ENCODE peak calls at places on chromosomes 13 and 19, in five cellular contexts. Z, X, W, B and K are unnamed samples.
A peak's percentile ranks its signal among the peaks of the same experiment; 100 is the strongest.

GRCh38 chr13:26895808-26896466 is 135.4 kb upstream of the GPR12 start:
- DNase-seq in Z (no peak), X (no peak), W (no peak), B (no peak), K (no peak)

GRCh38 chr19:6649189-6649588 is 20.8 kb downstream of the TNFSF14 start:
- DNase-seq in Z (no peak), X (no peak), W (no peak), B (no peak), K (no peak)

GRCh38 chr13:20402881-20403280 is 122.8 kb downstream of the CRYL1 start:
- DNase-seq in Z (no peak), X (no peak), W (no peak), B (no peak), K (no peak)

GRCh38 chr13:79776538-79776937 is 295.6 kb downstream of the NDFIP2 start:
- DNase-seq in Z (peak; percentile 35), X (no peak), W (no peak), B (peak; percentile 47), K (peak; percentile 22)

GRCh38 chr13:97430296-97430695 is 3.7 kb upstream of the RAP2A start:
- DNase-seq in Z (no peak), X (no peak), W (no peak), B (no peak), K (no peak)

GRCh38 chr13:34349091-34349722 is 531.3 kb downstream of the RFC3 start:
- DNase-seq in Z (peak; percentile 93), X (no peak), W (no peak), B (peak; percentile 99), K (peak; percentile 100)

GRCh38 chr13:44311011-44311481 is 62.6 kb upstream of the SERP2 start:
- DNase-seq in Z (peak; percentile 22), X (no peak), W (no peak), B (no peak), K (peak; percentile 66)

GRCh38 chr13:105338044-105338443 is 1197.4 kb downstream of the EFNB2 start:
- DNase-seq in Z (no peak), X (no peak), W (no peak), B (peak; percentile 8), K (no peak)

GRCh38 chr13:44759723-44760360 is 183.7 kb upstream of the TSC22D1 start:
- DNase-seq in Z (no peak), X (no peak), W (no peak), B (no peak), K (peak; percentile 50)

GRCh38 chr19:38917921-38918491 is 6.0 kb upstream of the CCER2 start:
- DNase-seq in Z (peak; percentile 42), X (no peak), W (no peak), B (no peak), K (no peak)

GRCh38 chr13:59690857-59691500 is 472.7 kb downstream of the DIAPH3 start:
- DNase-seq in Z (peak; percentile 81), X (no peak), W (no peak), B (peak; percentile 40), K (peak; percentile 33)

GRCh38 chr13:75299913-75300862 is 181.8 kb downstream of the TBC1D4 start:
- DNase-seq in Z (peak; percentile 18), X (no peak), W (no peak), B (peak; percentile 21), K (peak; percentile 55)

GRCh38 chr13:32176696-32177095 is 138.5 kb downstream of the ZAR1L start:
- DNase-seq in Z (no peak), X (no peak), W (no peak), B (no peak), K (no peak)

GRCh38 chr13:77507931-77508776 is 27.4 kb upstream of the SCEL start:
- DNase-seq in Z (peak; percentile 76), X (no peak), W (no peak), B (peak; percentile 78), K (peak; percentile 96)

GRCh38 chr13:80413611-80414010 is 72.7 kb upstream of the SPRY2 start:
- DNase-seq in Z (no peak), X (no peak), W (no peak), B (no peak), K (no peak)

GRCh38 chr19:35773020-35773809 is 2.1 kb upstream of the ARHGAP33 start:
- DNase-seq in Z (peak; percentile 86), X (no peak), W (no peak), B (no peak), K (peak; percentile 12)

GRCh38 chr19:30640266-30640965 is 268.2 kb downstream of the ZNF536 start:
- DNase-seq in Z (no peak), X (no peak), W (no peak), B (no peak), K (no peak)

GRCh38 chr13:29573190-29573589 is 22.3 kb downstream of the SLC7A1 start:
- DNase-seq in Z (no peak), X (no peak), W (no peak), B (peak; percentile 37), K (no peak)

GRCh38 chr19:18913466-18913865 is 5.7 kb downstream of the COPE start:
- DNase-seq in Z (no peak), X (no peak), W (no peak), B (no peak), K (no peak)

GRCh38 chr13:66210677-66211076 is 1019.5 kb downstream of the PCDH9 start:
- DNase-seq in Z (peak; percentile 91), X (no peak), W (no peak), B (peak; percentile 83), K (peak; percentile 98)

GRCh38 chr13:102667911-102668310 is 26.9 kb downstream of the METTL21C start:
- DNase-seq in Z (no peak), X (no peak), W (no peak), B (no peak), K (no peak)

GRCh38 chr19:11098861-11099260 is 9.6 kb downstream of the LDLR start:
- DNase-seq in Z (no peak), X (no peak), W (no peak), B (no peak), K (no peak)

GRCh38 chr13:113360446-113360845 is 3.5 kb downstream of the GRTP1 start:
- DNase-seq in Z (no peak), X (no peak), W (no peak), B (no peak), K (no peak)

GRCh38 chr13:109331898-109332297 is 454.5 kb downstream of the IRS2 start:
- DNase-seq in Z (peak; percentile 90), X (no peak), W (no peak), B (peak; percentile 34), K (peak; percentile 55)

GRCh38 chr19:54160948-54161347 is 1.4 kb upstream of the LENG1 start:
- DNase-seq in Z (no peak), X (no peak), W (no peak), B (no peak), K (no peak)

GRCh38 chr13:73216381-73216831 is 157.6 kb downstream of the KLF5 start:
- DNase-seq in Z (peak; percentile 60), X (no peak), W (no peak), B (peak; percentile 30), K (peak; percentile 69)

GRCh38 chr13:114096811-114097503 is 35.5 kb downstream of the RASA3 start:
- DNase-seq in Z (no peak), X (no peak), W (no peak), B (no peak), K (no peak)

GRCh38 chr13:35983206-35983605 is 148.0 kb downstream of the DCLK1 start:
- DNase-seq in Z (no peak), X (no peak), W (no peak), B (no peak), K (no peak)

GRCh38 chr19:5536337-5536894 is 31.3 kb downstream of the TINCR start:
- DNase-seq in Z (peak; percentile 11), X (peak; percentile 42), W (no peak), B (peak; percentile 23), K (peak; percentile 54)

GRCh38 chr19:41324231-41324702 is 14.3 kb downstream of the CCDC97 start:
- DNase-seq in Z (no peak), X (no peak), W (no peak), B (no peak), K (no peak)

GRCh38 chr13:81686877-81687276 is 1346.0 kb upstream of the SPRY2 start:
- DNase-seq in Z (peak; percentile 9), X (no peak), W (no peak), B (no peak), K (no peak)